ENCODE peak calls at places on chromosomes 5 and 9, in six cellular contexts. U is endodermal cell, A is PC-3, S is psoas muscle, P is GM23248, J is A549. Z is an unnamed sample. For H3K4me1, the result is how much of the 10 kb centered on the place peaks cover.

GRCh38 chr5:6762116-6762515 is 48.9 kb downstream of the TENT4A start:
- DNase-seq in U (no peak), A (no peak), S (no peak), P (no peak), J (no peak), Z (no peak)

GRCh38 chr5:112784726-112785125 is 47.0 kb downstream of the APC start:
- DNase-seq in U (no peak), A (no peak), S (no peak), P (peak), J (no peak), Z (no peak)

GRCh38 chr9:85142461-85143401 is 473.2 kb downstream of the NTRK2 start:
- DNase-seq in U (no peak), A (peak), S (peak), P (peak), J (peak), Z (no peak)

GRCh38 chr5:173429489-173430150 is 101.4 kb upstream of the STC2 start:
- DNase-seq in U (no peak), A (peak), S (no peak), P (peak), J (no peak), Z (no peak)

GRCh38 chr5:6448622-6449464 is at the start of gene UBE2QL1:
- DNase-seq in U (peak), A (peak), S (no peak), P (peak), J (no peak), Z (no peak)

GRCh38 chr9:84697494-84698114 is 28.1 kb downstream of the NTRK2 start:
- DNase-seq in U (peak), A (peak), S (peak), P (peak), J (peak), Z (no peak)

GRCh38 chr5:147887026-147887627 is 8.6 kb downstream of the SCGB3A2 start:
- DNase-seq in U (peak), A (peak), S (no peak), P (peak), J (peak), Z (no peak)

GRCh38 chr5:3026099-3026498 is 274.6 kb upstream of the IRX2 start:
- DNase-seq in U (no peak), A (no peak), S (no peak), P (no peak), J (no peak), Z (no peak)

GRCh38 chr9:135245482-135246247 is 158.2 kb downstream of the OLFM1 start:
- DNase-seq in U (no peak), A (no peak), S (peak), P (no peak), J (no peak), Z (no peak)

GRCh38 chr9:16192403-16193017 is 639.7 kb downstream of the CCDC171 start:
- DNase-seq in U (no peak), A (peak), S (no peak), P (peak), J (no peak), Z (no peak)

GRCh38 chr9:69190086-69190865 is 16.2 kb downstream of the TJP2 start:
- DNase-seq in U (no peak), A (no peak), S (no peak), P (no peak), J (no peak), Z (no peak)

GRCh38 chr5:68464424-68464823 is 248.9 kb downstream of the PIK3R1 start:
- DNase-seq in U (no peak), A (peak), S (no peak), P (peak), J (no peak), Z (no peak)

GRCh38 chr5:1011226-1011631 is 2.6 kb downstream of the NKD2 start:
- DNase-seq in U (peak), A (peak), S (peak), P (no peak), J (peak), Z (no peak)

GRCh38 chr9:69658987-69659677 is 13.0 kb downstream of the APBA1 start:
- DNase-seq in U (no peak), A (no peak), S (no peak), P (no peak), J (no peak), Z (no peak)

GRCh38 chr9:138051586-138052321 is 174.2 kb downstream of the CACNA1B start:
- DNase-seq in U (peak), A (no peak), S (no peak), P (no peak), J (no peak), Z (no peak)

GRCh38 chr9:126471084-126471611 is 142.6 kb upstream of the LMX1B start:
- DNase-seq in U (no peak), A (no peak), S (peak), P (peak), J (no peak), Z (peak)

GRCh38 chr9:133708770-133709611 is 29.2 kb downstream of the SARDH start:
- DNase-seq in U (peak), A (no peak), S (no peak), P (no peak), J (no peak), Z (no peak)

GRCh38 chr5:94524841-94525697 is 93.3 kb downstream of the KIAA0825 start:
- DNase-seq in U (no peak), A (peak), S (no peak), P (peak), J (peak), Z (no peak)

GRCh38 chr9:18331808-18332209 is 142.1 kb upstream of the ADAMTSL1 start:
- DNase-seq in U (no peak), A (no peak), S (no peak), P (no peak), J (no peak), Z (no peak)

GRCh38 chr9:73183917-73184861 is 32.5 kb downstream of the ANXA1 start:
- DNase-seq in U (no peak), A (peak), S (no peak), P (peak), J (no peak), Z (no peak)

GRCh38 chr5:81014348-81014747 is 54.2 kb downstream of the RASGRF2 start:
- DNase-seq in U (no peak), A (no peak), S (no peak), P (no peak), J (no peak), Z (no peak)

GRCh38 chr5:112918679-112919078 is 3.3 kb downstream of the REEP5 start:
- DNase-seq in U (no peak), A (no peak), S (no peak), P (no peak), J (no peak), Z (no peak)

GRCh38 chr9:11701706-11702105 is 991.5 kb upstream of the TYRP1 start:
- DNase-seq in U (no peak), A (no peak), S (no peak), P (no peak), J (no peak), Z (no peak)

GRCh38 chr5:15500326-15500958 is 462 bp downstream of the FBXL7 start:
- DNase-seq in U (peak), A (no peak), S (peak), P (peak), J (peak), Z (no peak)

GRCh38 chr9:124248066-124248465 is 9.7 kb upstream of the NEK6 start:
- DNase-seq in U (peak), A (no peak), S (no peak), P (no peak), J (no peak), Z (no peak)

GRCh38 chr5:150619359-150620230 is 20.9 kb upstream of the SYNPO start:
- DNase-seq in U (peak), A (no peak), S (peak), P (peak), J (no peak), Z (no peak)

GRCh38 chr5:163535290-163535689 is 29.9 kb downstream of the MAT2B start:
- DNase-seq in U (no peak), A (no peak), S (no peak), P (no peak), J (no peak), Z (no peak)

GRCh38 chr9:133112361-133113026 is 8.5 kb downstream of the RALGDS start:
- DNase-seq in U (no peak), A (no peak), S (peak), P (no peak), J (no peak), Z (no peak)

GRCh38 chr5:54087436-54087835 is 222.9 kb downstream of the ARL15 start:
- DNase-seq in U (no peak), A (peak), S (no peak), P (peak), J (no peak), Z (no peak)

GRCh38 chr9:70668751-70669150 is 254.3 kb upstream of the KLF9 start:
- DNase-seq in U (no peak), A (no peak), S (no peak), P (peak), J (no peak), Z (no peak)

GRCh38 chr9:74006935-74007334 is 490.2 kb upstream of the RORB start:
- DNase-seq in U (peak), A (no peak), S (no peak), P (no peak), J (no peak), Z (no peak)

GRCh38 chr5:50744761-50745160 is 78.3 kb downstream of the PARP8 start:
- DNase-seq in U (no peak), A (no peak), S (no peak), P (peak), J (no peak), Z (no peak)

GRCh38 chr9:127898433-127899199 is 787 bp downstream of the ST6GALNAC6 start:
- DNase-seq in U (peak), A (peak), S (peak), P (peak), J (no peak), Z (no peak)

GRCh38 chr5:105288946-105289345 is 1726.4 kb upstream of the NUDT12 start:
- DNase-seq in U (no peak), A (no peak), S (no peak), P (no peak), J (no peak), Z (no peak)

GRCh38 chr9:12737871-12738270 is 36.9 kb upstream of the LURAP1L start:
- DNase-seq in U (no peak), A (no peak), S (no peak), P (no peak), J (no peak), Z (no peak)

GRCh38 chr9:87732344-87732743 is 6.4 kb downstream of the CTSL start:
- DNase-seq in U (no peak), A (no peak), S (no peak), P (no peak), J (no peak), Z (no peak)

GRCh38 chr9:33285502-33285901 is 4.8 kb upstream of the NFX1 start:
- DNase-seq in U (no peak), A (no peak), S (no peak), P (no peak), J (no peak), Z (no peak)

GRCh38 chr9:91536211-91536691 is 112.6 kb upstream of the NFIL3 start:
- DNase-seq in U (peak), A (peak), S (no peak), P (peak), J (peak), Z (no peak)

GRCh38 chr5:1544294-1545010 is 20.7 kb upstream of the LPCAT1 start:
- DNase-seq in U (no peak), A (no peak), S (no peak), P (peak), J (no peak), Z (no peak)

GRCh38 chr9:129624168-129624759 is 1.7 kb upstream of the NTMT1 start:
- DNase-seq in U (peak), A (peak), S (peak), P (peak), J (peak), Z (no peak)
- H3K4me1 ChIP-seq in U (under half), A (under half), S (under half), P (under half), J (under half), Z (under half)

DNA sequence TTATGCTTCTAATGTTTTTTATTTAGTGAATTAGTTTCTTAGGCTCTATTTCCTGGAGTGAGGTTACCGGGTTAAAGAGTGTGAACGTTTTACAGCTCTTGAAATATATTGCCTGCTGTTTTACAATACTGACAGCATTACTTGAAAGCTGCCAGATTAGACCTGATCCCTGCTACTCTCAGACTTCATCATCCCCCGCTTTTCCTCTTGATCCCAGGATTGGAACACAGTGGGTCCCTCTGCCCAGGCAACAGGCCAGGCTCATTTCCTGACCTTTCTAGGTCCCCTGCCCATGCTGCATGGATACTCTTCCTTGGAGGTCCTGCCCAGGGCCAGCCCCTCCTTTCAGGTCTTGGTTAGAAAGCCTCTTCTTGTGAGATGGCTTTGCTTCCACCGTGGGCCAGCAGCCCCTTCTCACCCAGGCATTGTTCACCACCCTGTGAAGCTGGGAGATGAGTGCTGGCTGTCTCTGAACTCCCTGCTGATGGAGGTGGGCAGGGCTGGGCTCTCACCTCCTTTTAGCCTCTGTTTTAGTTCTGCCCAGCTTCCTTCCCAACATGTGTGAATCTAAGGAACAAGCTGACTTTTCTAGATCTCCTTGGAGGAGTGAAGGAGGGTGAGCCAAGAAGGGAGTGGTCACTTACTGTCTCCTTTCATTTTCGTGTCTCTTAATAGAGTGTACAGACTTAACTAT is 15.5 kb upstream of the FAM120AOS start:
- DNase-seq in U (peak), A (no peak), S (no peak), P (peak), J (peak), Z (no peak)
- H3K4me1 ChIP-seq in U (under half), A (under half), S (half or more), P (under half), J (half or more), Z (half or more)

DNA sequence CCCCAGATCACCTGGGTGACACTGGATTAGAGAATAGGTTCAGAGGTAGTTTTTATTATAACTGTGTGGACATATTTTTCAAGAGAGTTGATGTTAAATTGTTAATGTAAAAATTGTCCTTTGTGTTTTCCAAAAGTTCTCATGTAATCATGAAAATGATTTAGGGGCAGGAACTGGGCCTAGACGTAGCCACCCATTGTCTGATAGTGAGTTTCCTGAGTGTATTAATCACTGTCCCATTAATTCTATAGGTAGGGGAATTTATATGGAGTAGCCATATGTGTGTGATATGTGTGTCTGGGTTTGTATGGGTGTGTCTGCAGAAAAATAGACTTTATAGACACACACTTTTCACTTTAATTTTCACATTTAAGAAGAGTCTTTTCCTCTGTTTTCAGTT is 144.6 kb upstream of the RAI14 start:
- DNase-seq in U (no peak), A (no peak), S (no peak), P (no peak), J (no peak), Z (no peak)
- H3K4me1 ChIP-seq in U (under half), A (under half), S (under half), P (under half), J (under half), Z (under half)

GRCh38 chr9:89621676-89622075 is 16.9 kb downstream of the GADD45G start:
- DNase-seq in U (no peak), A (no peak), S (no peak), P (no peak), J (no peak), Z (no peak)
- H3K4me1 ChIP-seq in U (under half), A (under half), S (under half), P (under half), J (under half), Z (under half)

GRCh38 chr5:124841829-124842712 is 95.6 kb upstream of the ZNF608 start:
- DNase-seq in U (no peak), A (no peak), S (no peak), P (peak), J (no peak), Z (no peak)
- H3K4me1 ChIP-seq in U (under half), A (under half), S (under half), P (under half), J (under half), Z (under half)

GRCh38 chr5:124726631-124727362 is 19.6 kb downstream of the ZNF608 start:
- DNase-seq in U (peak), A (no peak), S (no peak), P (no peak), J (no peak), Z (no peak)

GRCh38 chr5:124725622-124726258 is 20.7 kb downstream of the ZNF608 start:
- DNase-seq in U (peak), A (no peak), S (no peak), P (no peak), J (no peak), Z (no peak)

GRCh38 chr5:124728331-124729307 is 17.8 kb downstream of the ZNF608 start:
- DNase-seq in U (peak), A (no peak), S (no peak), P (no peak), J (no peak), Z (no peak)

GRCh38 chr5:124724357-124725039 is 21.9 kb downstream of the ZNF608 start:
- DNase-seq in U (peak), A (no peak), S (no peak), P (no peak), J (no peak), Z (no peak)

DNA sequence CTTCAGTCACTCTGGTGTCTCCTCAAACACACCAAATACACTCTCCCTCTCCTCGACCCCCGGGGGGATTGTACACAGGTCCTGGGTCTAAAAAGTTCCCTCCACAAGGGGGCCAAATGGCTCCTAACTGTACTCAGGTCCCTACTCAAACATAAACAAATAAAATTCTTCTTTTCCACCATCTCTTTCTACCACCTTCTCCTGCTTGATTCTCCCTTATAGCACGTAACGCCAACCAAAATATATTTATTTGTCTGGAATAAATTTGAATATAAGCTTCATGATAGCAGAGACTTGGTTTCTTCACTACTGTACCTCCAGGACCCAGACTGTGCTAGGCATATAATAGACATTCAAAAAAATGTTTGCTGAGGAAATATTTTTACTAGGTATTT is 21.4 kb downstream of the ZNF608 start:
- DNase-seq in U (peak), A (no peak), S (no peak), P (no peak), J (no peak), Z (no peak)
- H3K4me1 ChIP-seq in U (under half), A (under half), S (under half), P (under half), J (under half), Z (under half)

GRCh38 chr9:37031902-37032301 is 2.2 kb downstream of the PAX5 start:
- DNase-seq in U (peak), A (no peak), S (no peak), P (no peak), J (no peak), Z (no peak)
- H3K4me1 ChIP-seq in U (under half), A (under half), S (under half), P (under half), J (under half), Z (half or more)

DNA sequence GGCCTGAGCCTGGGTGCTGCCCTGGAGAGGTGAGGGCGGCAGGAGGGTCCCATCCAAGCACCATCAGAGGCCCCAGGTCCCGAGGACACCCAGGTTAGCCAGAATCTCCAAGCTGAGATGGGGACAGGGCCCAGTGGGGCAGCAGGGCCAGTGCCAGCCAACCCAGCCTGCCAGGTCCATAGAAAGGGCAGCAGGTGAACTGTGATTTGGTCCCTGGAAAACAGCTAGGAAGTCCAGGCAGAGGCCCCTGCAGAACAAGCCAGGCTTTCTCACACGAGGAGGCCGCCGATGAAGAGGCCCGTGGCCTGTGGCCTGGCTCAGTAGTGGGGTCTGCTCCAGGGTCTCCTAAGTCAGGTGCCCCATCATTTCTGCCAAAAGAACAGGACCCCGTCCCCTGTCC is 2.0 kb downstream of the AGPAT2 start:
- DNase-seq in U (no peak), A (no peak), S (no peak), P (no peak), J (no peak), Z (no peak)
- H3K4me1 ChIP-seq in U (under half), A (under half), S (under half), P (under half), J (under half), Z (under half)

GRCh38 chr9:120888626-120889025 is 11.6 kb upstream of the PHF19 start:
- DNase-seq in U (no peak), A (no peak), S (no peak), P (no peak), J (no peak), Z (no peak)
- H3K4me1 ChIP-seq in U (under half), A (under half), S (under half), P (under half), J (under half), Z (under half)

Z was measured in esophagus squamous epithelium.